ENCODE peak calls at places on chromosomes 6 and 20, in eight cellular contexts. Q is CD8-positive, alpha-beta memory T cell; G is heart left ventricle; S is pancreas; Z is aorta; A is IMR-90; K is epithelial cell of esophagus; U is right atrium auricular region. L is an unnamed sample.

GRCh38 chr6:119283214-119283613 is 66.3 kb downstream of the MAN1A1 start:
- DNase-seq in S (no peak), Z (no peak), U (no peak), G (no peak), K (no peak), A (peak), Q (no peak), L (no peak)

GRCh38 chr6:93423542-93423941 is 4.2 kb upstream of the EPHA7 start:
- DNase-seq in S (peak), Z (no peak), K (peak), U (no peak), Q (no peak), A (no peak), G (no peak), L (peak)

GRCh38 chr20:6265204-6265904 is 142.5 kb upstream of the FERMT1 start:
- DNase-seq in G (no peak), K (peak), Q (no peak), Z (no peak), U (no peak), S (peak), A (peak), L (peak)

GRCh38 chr6:130191376-130191702 is 31.4 kb downstream of the SAMD3 start:
- DNase-seq in K (no peak), Q (no peak), U (no peak), Z (no peak), S (no peak), G (no peak), A (no peak), L (no peak)

GRCh38 chr20:10634683-10635411 is 39.0 kb downstream of the JAG1 start:
- DNase-seq in Z (no peak), G (no peak), K (peak), Q (no peak), A (peak), U (no peak), S (no peak), L (peak)

GRCh38 chr6:144007779-144008500 is at the start of gene PLAGL1:
- DNase-seq in K (peak), U (peak), Z (peak), G (peak), A (peak), Q (peak), S (peak), L (peak)

GRCh38 chr6:17730078-17730704 is 23.5 kb upstream of the NUP153 start:
- DNase-seq in G (no peak), S (no peak), Z (no peak), Q (no peak), K (peak), A (no peak), U (peak), L (no peak)

GRCh38 chr6:70219943-70220613 is 82.8 kb downstream of the COL9A1 start:
- DNase-seq in G (no peak), A (no peak), K (no peak), Q (no peak), Z (no peak), S (no peak), U (no peak), L (no peak)

GRCh38 chr20:38260378-38261053 is at the start of gene KIAA1755:
- DNase-seq in Q (no peak), G (peak), K (no peak), Z (peak), U (no peak), S (no peak), A (no peak), L (peak)

GRCh38 chr20:3162080-3162611 is 2.5 kb upstream of the FASTKD5 start:
- DNase-seq in G (no peak), K (no peak), S (peak), U (no peak), A (no peak), Q (no peak), Z (peak), L (no peak)

DNA sequence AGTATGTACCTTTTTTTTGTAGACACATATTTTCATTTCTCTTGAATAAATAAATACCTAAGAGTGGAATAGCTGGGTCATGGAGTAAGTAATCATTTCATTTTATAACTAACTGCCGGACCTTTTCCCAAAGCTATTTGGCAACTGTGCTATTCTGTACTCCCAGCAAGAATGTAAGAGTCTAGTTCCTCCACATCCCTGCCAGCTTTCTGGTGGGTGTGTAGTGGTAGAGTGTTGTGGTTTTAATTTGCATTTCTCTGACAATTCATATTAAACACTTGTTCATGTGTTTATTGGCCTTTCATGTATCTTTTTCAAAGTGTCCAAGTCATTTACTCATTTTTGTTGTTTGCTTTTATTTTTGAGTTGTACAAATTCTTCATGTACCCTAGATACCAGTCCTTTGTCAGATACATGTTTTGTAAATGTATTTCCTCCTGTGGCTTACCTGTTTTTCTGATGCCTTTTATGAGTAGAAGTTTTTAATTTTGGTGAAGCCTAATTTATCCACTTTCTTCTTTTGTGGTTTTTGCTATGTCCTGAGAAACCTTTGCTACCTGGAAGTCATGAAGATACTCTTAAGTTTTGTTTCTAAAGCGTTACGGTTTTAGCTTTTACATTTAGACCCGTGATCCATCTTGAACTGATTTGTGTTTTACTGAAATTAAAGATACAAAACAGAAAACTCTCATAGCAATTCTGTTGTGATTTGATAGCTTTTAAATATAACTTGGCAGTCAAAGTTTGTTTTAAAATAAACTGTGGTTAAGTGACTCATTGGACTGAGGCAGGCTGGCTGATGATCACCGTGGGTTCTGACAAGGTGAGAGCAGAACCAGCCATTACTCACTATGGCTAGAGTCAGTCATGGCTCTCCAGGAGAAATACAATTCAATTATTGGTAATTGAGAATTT is 7.9 kb downstream of the MYLIP start:
- DNase-seq in A (peak), Z (no peak), G (no peak), Q (peak), S (no peak), K (peak), U (no peak), L (peak)
- H3K4me3 ChIP-seq in A (no peak), Z (peak), G (no peak), Q (no peak), S (no peak), K (no peak), U (no peak), L (peak)

GRCh38 chr6:27477318-27478013 is 4.6 kb upstream of the ZNF184 start:
- DNase-seq in U (no peak), Q (no peak), G (no peak), K (no peak), A (no peak), S (no peak), Z (no peak), L (no peak)
- H3K4me3 ChIP-seq in U (peak), Q (peak), G (peak), K (peak), A (peak), S (peak), Z (no peak), L (peak)

DNA sequence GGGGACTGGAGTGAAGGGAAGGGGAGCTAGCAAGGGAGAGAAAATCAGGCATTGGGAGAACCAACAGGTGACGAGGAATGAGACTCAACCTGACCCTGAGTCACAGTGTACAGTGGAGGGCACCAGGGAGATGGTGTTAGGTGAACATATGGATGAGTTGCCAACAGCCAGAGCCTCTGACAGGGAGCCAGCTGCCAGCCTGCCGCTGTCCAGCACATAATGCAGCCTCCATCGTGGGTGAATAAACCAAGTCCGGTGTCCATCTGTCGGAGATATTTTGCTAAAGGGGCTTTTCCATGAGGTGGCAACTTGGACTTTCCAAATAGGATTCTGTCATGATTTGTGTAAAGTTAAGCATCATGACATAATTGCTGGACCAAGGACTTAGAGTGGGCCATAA is 88.1 kb downstream of the CDH4 start:
- DNase-seq in A (no peak), K (no peak), Z (no peak), U (no peak), S (no peak), Q (no peak), G (no peak), L (no peak)
- H3K4me3 ChIP-seq in A (no peak), K (no peak), Z (no peak), U (no peak), S (no peak), Q (no peak), G (no peak), L (no peak)

GRCh38 chr6:88561034-88561973 is 395.2 kb upstream of the CNR1 start:
- DNase-seq in G (no peak), S (no peak), U (no peak), K (no peak), Z (no peak), Q (no peak), A (no peak), L (no peak)
- H3K4me3 ChIP-seq in G (no peak), S (no peak), U (no peak), K (no peak), Z (no peak), Q (no peak), A (no peak), L (no peak)

GRCh38 chr6:40586800-40587201 is 363 bp downstream of the LRFN2 start:
- DNase-seq in U (no peak), Z (no peak), A (no peak), Q (no peak), K (no peak), S (peak), G (no peak), L (no peak)
- H3K4me3 ChIP-seq in U (peak), Z (no peak), A (no peak), Q (peak), K (no peak), S (peak), G (peak), L (no peak)

DNA sequence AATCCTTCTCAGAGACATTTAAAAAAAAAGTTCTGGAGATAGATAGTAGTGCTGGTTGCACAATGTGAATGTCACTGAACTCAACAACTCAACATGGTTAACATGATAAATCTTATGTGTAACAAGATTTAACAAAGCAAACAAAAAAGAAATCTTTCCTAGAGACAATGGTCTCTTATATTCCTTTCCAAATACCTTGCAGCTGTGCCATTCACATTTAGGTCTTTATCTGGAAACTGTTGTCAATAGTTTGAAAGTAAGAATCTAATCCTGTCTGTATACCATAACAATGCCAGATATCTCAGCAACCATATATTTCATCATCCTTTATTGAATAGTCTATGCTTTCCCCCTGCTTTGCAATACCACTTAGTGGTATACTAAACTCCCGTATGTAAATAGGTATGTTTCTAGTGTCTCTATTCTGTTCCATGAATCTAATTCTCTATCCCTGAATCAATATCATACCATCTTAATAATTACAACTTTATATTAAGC is 2.1 kb downstream of the SERAC1 start:
- DNase-seq in K (no peak), S (no peak), U (no peak), A (no peak), G (no peak), Q (no peak), Z (no peak), L (peak)
- H3K4me3 ChIP-seq in K (no peak), S (no peak), U (no peak), A (no peak), G (no peak), Q (no peak), Z (no peak), L (no peak)

L was measured in fibroblast of the aortic adventitia.